ENCODE peak calls at places on chromosomes 2 and 18, in four cellular contexts. I, H, V and Z are unnamed samples.

GRCh38 chr2:75199428-75200011 is at the start of gene TACR1:
- DNase-seq in V (peak; percentile 60), I (peak; percentile 64), H (peak; percentile 40), Z (peak; percentile 65)

GRCh38 chr2:238603596-238603995 is 176.9 kb downstream of the ASB1 start:
- DNase-seq in I (no peak), V (no peak), H (no peak), Z (no peak)

GRCh38 chr18:68397241-68398035 is 317.5 kb downstream of the TMX3 start:
- DNase-seq in V (no peak), I (no peak), H (no peak), Z (no peak)

GRCh38 chr2:127101756-127102463 is 5.0 kb downstream of the BIN1 start:
- DNase-seq in I (no peak), V (no peak), H (peak; percentile 85), Z (no peak)

GRCh38 chr2:203913947-203914346 is 22.6 kb upstream of the ICOS start:
- DNase-seq in I (no peak), V (no peak), H (no peak), Z (peak; percentile 52)

GRCh38 chr18:11178951-11179549 is 29.7 kb upstream of the PIEZO2 start:
- DNase-seq in V (no peak), I (peak; percentile 42), H (no peak), Z (no peak)

GRCh38 chr2:219916261-219916660 is 288.8 kb downstream of the SLC4A3 start:
- DNase-seq in I (no peak), H (no peak), V (no peak), Z (no peak)

GRCh38 chr2:217113496-217113895 is 253.6 kb upstream of the TNP1 start:
- DNase-seq in I (no peak), H (no peak), V (no peak), Z (no peak)

GRCh38 chr2:109343460-109343859 is 214.5 kb downstream of the SH3RF3 start:
- DNase-seq in I (no peak), H (peak; percentile 19), V (no peak), Z (no peak)

GRCh38 chr2:106686814-106687213 is 199.2 kb downstream of the ST6GAL2 start:
- DNase-seq in V (no peak), H (no peak), I (no peak), Z (no peak)

GRCh38 chr2:47239119-47239969 is 84.2 kb upstream of the STPG4 start:
- DNase-seq in V (no peak), I (no peak), H (peak; percentile 71), Z (peak; percentile 52)

GRCh38 chr2:30914456-30914855 is 107.2 kb upstream of the CAPN13 start:
- DNase-seq in H (no peak), I (no peak), V (no peak), Z (no peak)

GRCh38 chr18:79704631-79705030 is 25.0 kb downstream of the CTDP1 start:
- DNase-seq in I (no peak), V (no peak), H (no peak), Z (no peak)

GRCh38 chr18:62637807-62638687 is 77.3 kb upstream of the PHLPP1 start:
- DNase-seq in H (peak; percentile 55), I (no peak), V (peak; percentile 18), Z (peak; percentile 78)

GRCh38 chr2:237700583-237701032 is 73.2 kb downstream of the LRRFIP1 start:
- DNase-seq in H (no peak), I (peak; percentile 66), V (peak; percentile 28), Z (peak; percentile 60)

GRCh38 chr2:6784299-6784698 is 81.4 kb downstream of the CMPK2 start:
- DNase-seq in H (no peak), I (no peak), V (no peak), Z (no peak)

GRCh38 chr2:207724113-207724512 is 12.7 kb downstream of the CCNYL1 start:
- DNase-seq in H (no peak), V (no peak), I (no peak), Z (no peak)

DNA sequence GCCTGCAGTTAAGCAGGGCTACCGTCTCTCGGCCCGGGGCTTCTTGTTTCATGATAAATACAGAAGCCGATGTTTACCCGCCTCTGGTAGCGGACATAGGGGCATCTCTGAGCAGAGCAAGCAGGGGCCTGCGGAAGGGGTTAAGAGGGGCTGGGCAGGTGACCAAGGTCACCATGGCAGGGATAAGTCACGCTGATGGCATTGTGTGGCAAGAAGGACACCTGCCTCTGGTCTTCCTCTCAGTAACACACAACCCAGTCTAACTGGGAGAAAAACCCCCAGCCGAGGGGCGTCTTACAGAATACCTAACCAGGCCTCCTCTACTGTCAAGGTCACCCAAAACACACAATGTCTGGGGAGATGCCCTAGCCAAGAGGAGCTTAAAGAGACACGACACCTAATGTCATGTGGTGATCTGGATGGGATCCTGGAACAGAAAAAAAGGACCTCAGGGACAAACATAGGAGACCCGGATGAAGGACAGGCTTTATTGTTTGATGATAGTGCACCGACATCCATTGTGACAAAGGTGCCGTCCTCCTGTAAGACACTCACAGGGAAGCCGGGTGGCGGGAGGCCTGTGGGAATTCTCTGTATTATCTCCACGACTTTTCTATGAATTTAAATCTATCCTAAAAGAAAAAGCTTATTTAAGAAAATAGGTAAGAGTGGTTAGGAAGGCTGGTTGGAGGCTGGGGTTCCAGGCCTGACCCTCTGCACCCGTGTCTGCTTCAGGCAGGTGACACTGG is 24.8 kb downstream of the SH3BP4 start:
- DNase-seq in I (no peak), H (no peak), V (no peak), Z (no peak)
- H3K4me3 ChIP-seq in I (no peak overlapping the region), H (no peak overlapping the region), V (no peak overlapping the region), Z (no peak overlapping the region)

GRCh38 chr18:50189160-50189559 is 5.8 kb downstream of the MYO5B start:
- DNase-seq in H (no peak), I (no peak), V (no peak), Z (no peak)

GRCh38 chr18:50187659-50188058 is 7.3 kb downstream of the MYO5B start:
- DNase-seq in H (no peak), I (no peak), V (no peak), Z (no peak)

GRCh38 chr18:50188652-50189051 is 6.3 kb downstream of the MYO5B start:
- DNase-seq in H (no peak), V (no peak), I (no peak), Z (no peak)

GRCh38 chr18:50190926-50191325 is 4.0 kb downstream of the MYO5B start:
- DNase-seq in H (no peak), V (no peak), I (no peak), Z (no peak)

DNA sequence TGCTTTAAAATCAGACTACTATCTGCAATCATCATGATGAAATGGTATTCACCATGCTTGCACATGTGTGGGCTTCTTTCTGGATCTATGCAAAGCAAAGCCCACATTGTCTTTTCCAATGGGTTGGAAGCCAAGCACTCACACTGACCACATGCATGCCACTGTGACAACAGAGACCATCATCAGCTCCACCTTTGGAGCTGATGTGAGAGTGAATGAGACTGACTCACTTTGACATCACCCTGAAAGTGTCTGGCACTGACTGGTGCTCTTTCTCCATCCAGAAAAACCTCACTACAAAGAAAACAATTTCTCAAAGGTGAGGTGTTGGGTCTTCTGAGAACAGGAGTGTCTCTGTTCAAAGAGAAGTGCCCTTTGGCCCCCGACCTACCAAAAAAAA is 4.7 kb downstream of the MYO5B start:
- DNase-seq in V (no peak), I (no peak), H (no peak), Z (no peak)
- H3K27me3 ChIP-seq in V (peaks cover 16% of the 10 kb centered on the region), I (peaks cover 16% of the 10 kb centered on the region), H (no peaks in the 10 kb centered on the region), Z (peaks cover 45% of the 10 kb centered on the region)

GRCh38 chr2:191006997-191007604 is 6.9 kb downstream of the STAT1 start:
- DNase-seq in I (no peak), H (no peak), V (no peak), Z (no peak)
- H3K36me3 ChIP-seq in I (no peaks in the 10 kb centered on the region), H (peaks cover 65% of the 10 kb centered on the region), V (no peaks in the 10 kb centered on the region), Z (peaks cover 20% of the 10 kb centered on the region)

GRCh38 chr2:23583467-23583866 is 198.5 kb downstream of the KLHL29 start:
- DNase-seq in I (no peak), V (no peak), H (no peak), Z (no peak)

GRCh38 chr2:23584054-23584745 is 199.2 kb downstream of the KLHL29 start:
- DNase-seq in H (no peak), V (no peak), I (no peak), Z (no peak)

GRCh38 chr2:23574919-23575654 is 190.1 kb downstream of the KLHL29 start:
- DNase-seq in V (peak; percentile 46), I (no peak), H (no peak), Z (peak; percentile 88)

GRCh38 chr2:23579674-23580073 is 194.7 kb downstream of the KLHL29 start:
- DNase-seq in I (no peak), H (no peak), V (peak; percentile 69), Z (no peak)

DNA sequence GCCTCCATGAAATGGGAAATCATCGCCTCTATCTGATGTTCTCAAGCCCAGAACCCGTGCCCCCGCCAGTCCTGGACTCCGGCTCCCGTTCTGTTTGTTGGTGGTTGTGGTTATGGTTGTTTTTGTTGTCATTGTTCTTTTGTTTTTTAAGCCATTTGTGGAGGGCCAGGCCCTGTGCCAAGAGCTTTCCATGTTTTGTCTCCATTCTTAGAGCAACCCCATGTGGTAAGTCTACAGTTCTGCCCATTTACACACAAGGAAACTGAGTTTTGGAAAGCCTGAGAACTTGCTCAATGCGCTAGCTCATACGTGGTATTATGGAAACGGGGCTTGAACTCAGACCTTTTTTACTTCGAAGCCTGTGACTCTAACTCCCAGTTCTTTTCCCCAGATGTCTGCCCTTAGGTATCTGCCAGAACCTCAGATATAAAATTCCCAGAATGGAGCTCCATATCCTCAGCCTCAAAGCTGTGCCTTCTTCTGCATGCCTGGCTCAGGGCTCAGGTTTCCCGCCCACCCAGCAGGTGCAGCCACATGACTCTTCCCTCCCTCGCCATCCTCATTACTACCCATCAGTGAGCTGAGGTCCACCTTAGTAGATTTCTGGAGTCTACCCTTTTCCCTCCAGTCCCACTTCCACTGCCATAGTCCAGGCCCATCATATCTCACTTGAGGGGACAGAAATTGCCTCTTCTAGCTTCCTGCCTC is 194.1 kb downstream of the KLHL29 start:
- DNase-seq in V (no peak), H (no peak), I (no peak), Z (no peak)
- H3K4me3 ChIP-seq in V (no peak overlapping the region), H (no peak overlapping the region), I (no peak overlapping the region), Z (no peak overlapping the region)